ENCODE peak calls at places on chromosomes 2 and 18, in five cellular contexts. Z is GM04504, O is left ventricle myocardium superior, W is dermis blood vessel endothelial cell, V is AG20443. Y is an unnamed sample.

GRCh38 chr2:241957276-241957675 is 87.7 kb downstream of the RTP5 start:
- DNase-seq in Z (no peak), O (no peak), W (no peak), V (no peak), Y (no peak)

GRCh38 chr2:128217671-128218070 is 101.0 kb downstream of the HS6ST1 start:
- DNase-seq in Z (no peak), O (no peak), W (peak; percentile 26), V (no peak), Y (no peak)

GRCh38 chr2:178870703-178871102 is 63.5 kb upstream of the TTN start:
- DNase-seq in Z (no peak), O (peak; percentile 22), W (peak; percentile 66), V (peak; percentile 19), Y (no peak)

GRCh38 chr2:148391324-148391723 is 253.2 kb upstream of the EPC2 start:
- DNase-seq in Z (no peak), O (no peak), W (peak; percentile 37), V (peak; percentile 24), Y (peak; percentile 19)

GRCh38 chr18:42644729-42645131 is 470.8 kb downstream of the RIT2 start:
- DNase-seq in Z (no peak), O (no peak), W (no peak), V (no peak), Y (no peak)

GRCh38 chr2:69097908-69098655 is 85.1 kb downstream of the ANTXR1 start:
- DNase-seq in Z (no peak), O (no peak), W (no peak), V (no peak), Y (no peak)

GRCh38 chr2:212119591-212119990 is 419.0 kb downstream of the ERBB4 start:
- DNase-seq in Z (no peak), O (no peak), W (no peak), V (no peak), Y (no peak)

GRCh38 chr2:70923378-70924015 is 12.2 kb upstream of the ATP6V1B1 start:
- DNase-seq in Z (no peak), O (no peak), W (peak; percentile 46), V (no peak), Y (no peak)

GRCh38 chr2:197311521-197312033 is 997 bp upstream of the ANKRD44 start:
- DNase-seq in Z (no peak), O (no peak), W (no peak), V (peak; percentile 19), Y (no peak)

GRCh38 chr2:225668606-225669266 is 269.2 kb downstream of the NYAP2 start:
- DNase-seq in Z (peak; percentile 44), O (no peak), W (peak; percentile 68), V (peak; percentile 65), Y (peak; percentile 13)

GRCh38 chr2:33448216-33448899 is 28.1 kb upstream of the RASGRP3 start:
- DNase-seq in Z (no peak), O (no peak), W (no peak), V (no peak), Y (no peak)

GRCh38 chr18:32801236-32801635 is 28.4 kb upstream of the KLHL14 start:
- DNase-seq in Z (no peak), O (no peak), W (no peak), V (no peak), Y (no peak)

GRCh38 chr2:38602136-38602731 is 494 bp downstream of the HNRNPLL start:
- DNase-seq in Z (no peak), O (peak; percentile 58), W (peak; percentile 45), V (no peak), Y (no peak)

GRCh38 chr2:150474326-150475074 is 13.0 kb downstream of the RND3 start:
- DNase-seq in Z (peak; percentile 10), O (no peak), W (peak; percentile 23), V (no peak), Y (no peak)

GRCh38 chr2:157995117-157995516 is 106.6 kb upstream of the UPP2 start:
- DNase-seq in Z (no peak), O (no peak), W (no peak), V (no peak), Y (no peak)

GRCh38 chr2:136764397-136765255 is 719 bp upstream of the THSD7B start:
- DNase-seq in Z (no peak), O (no peak), W (no peak), V (peak; percentile 10), Y (no peak)

GRCh38 chr18:54247488-54248175 is 21.7 kb upstream of the POLI start:
- DNase-seq in Z (no peak), O (no peak), W (no peak), V (no peak), Y (no peak)

GRCh38 chr18:48136544-48137353 is 206.3 kb upstream of the SMAD2 start:
- DNase-seq in Z (no peak), O (peak; percentile 51), W (no peak), V (peak; percentile 48), Y (no peak)

GRCh38 chr18:25231327-25231691 is 120.7 kb downstream of the ZNF521 start:
- DNase-seq in Z (no peak), O (peak; percentile 31), W (peak; percentile 85), V (no peak), Y (no peak)

GRCh38 chr2:24832526-24832925 is 39.3 kb downstream of the CENPO start:
- DNase-seq in Z (no peak), O (no peak), W (no peak), V (no peak), Y (no peak)

GRCh38 chr18:22980394-22980793 is 47.3 kb downstream of the RBBP8 start:
- DNase-seq in Z (no peak), O (no peak), W (no peak), V (no peak), Y (no peak)

GRCh38 chr2:84850471-84850870 is 30.4 kb downstream of the TRABD2A start:
- DNase-seq in Z (no peak), O (no peak), W (no peak), V (no peak), Y (no peak)

GRCh38 chr2:3620834-3621233 is 25.9 kb downstream of the COLEC11 start:
- DNase-seq in Z (no peak), O (no peak), W (no peak), V (no peak), Y (no peak)

GRCh38 chr2:108607706-108608301 is 73.5 kb downstream of the LIMS1 start:
- DNase-seq in Z (no peak), O (peak; percentile 62), W (peak; percentile 84), V (no peak), Y (no peak)

GRCh38 chr2:49222975-49223528 is 68.7 kb upstream of the FSHR start:
- DNase-seq in Z (no peak), O (no peak), W (no peak), V (no peak), Y (no peak)

GRCh38 chr2:19542796-19543195 is 184.4 kb upstream of the OSR1 start:
- DNase-seq in Z (no peak), O (no peak), W (no peak), V (no peak), Y (no peak)

GRCh38 chr18:49510393-49511115 is 23.5 kb upstream of the C18orf32 start:
- DNase-seq in Z (no peak), O (peak; percentile 40), W (peak; percentile 72), V (peak; percentile 79), Y (no peak)

GRCh38 chr2:69082430-69082997 is 69.5 kb downstream of the ANTXR1 start:
- DNase-seq in Z (peak; percentile 78), O (peak; percentile 48), W (peak; percentile 87), V (peak; percentile 61), Y (peak; percentile 76)

GRCh38 chr2:236748385-236748784 is 178.8 kb downstream of the ACKR3 start:
- DNase-seq in Z (no peak), O (peak; percentile 42), W (peak; percentile 36), V (no peak), Y (no peak)

GRCh38 chr2:235352541-235352940 is 141.3 kb upstream of the AGAP1 start:
- DNase-seq in Z (no peak), O (no peak), W (no peak), V (no peak), Y (no peak)

GRCh38 chr2:180670302-180671003 is 310.0 kb upstream of the UBE2E3 start:
- DNase-seq in Z (no peak), O (no peak), W (no peak), V (no peak), Y (no peak)

GRCh38 chr2:186105016-186105415 is 366.4 kb downstream of the FSIP2 start:
- DNase-seq in Z (no peak), O (no peak), W (peak; percentile 4), V (no peak), Y (peak; percentile 19)

GRCh38 chr2:121977326-121977725 is 221.9 kb downstream of the TSN start:
- DNase-seq in Z (no peak), O (no peak), W (no peak), V (no peak), Y (no peak)

GRCh38 chr18:33826151-33826550 is 248.1 kb downstream of the ASXL3 start:
- DNase-seq in Z (no peak), O (no peak), W (no peak), V (no peak), Y (no peak)

GRCh38 chr2:191693151-191693550 is 15.2 kb downstream of the NABP1 start:
- DNase-seq in Z (no peak), O (no peak), W (no peak), V (no peak), Y (no peak)